ENCODE peak calls at places on chromosomes 5 and 9, in nine cellular contexts. One of them, this sample, is unnamed.

GRCh38 chr9:16213781-16214515 is 656.5 kb downstream of the BNC2 start:
- DNase-seq in transverse colon: peak; percentile 52
- DNase-seq in neuronal stem cell: no peak
- DNase-seq in CD8-positive, alpha-beta T cell: no peak
- DNase-seq in neural progenitor cell: no peak
- DNase-seq in RWPE1: peak; percentile 46
- DNase-seq in aorta: peak; percentile 76
- DNase-seq in cardiac muscle cell: no peak
- DNase-seq in mesendoderm: no peak
- DNase-seq in this sample: no peak

GRCh38 chr5:33260098-33260497 is 180.7 kb upstream of the TARS1 start:
- DNase-seq in transverse colon: no peak
- DNase-seq in neuronal stem cell: no peak
- DNase-seq in CD8-positive, alpha-beta T cell: no peak
- DNase-seq in neural progenitor cell: no peak
- DNase-seq in RWPE1: no peak
- DNase-seq in aorta: no peak
- DNase-seq in cardiac muscle cell: no peak
- DNase-seq in mesendoderm: no peak
- DNase-seq in this sample: no peak

GRCh38 chr9:82367929-82368328 is 379.4 kb downstream of the SPATA31D1 start:
- DNase-seq in transverse colon: no peak
- DNase-seq in neuronal stem cell: no peak
- DNase-seq in CD8-positive, alpha-beta T cell: no peak
- DNase-seq in neural progenitor cell: no peak
- DNase-seq in RWPE1: no peak
- DNase-seq in aorta: no peak
- DNase-seq in cardiac muscle cell: no peak
- DNase-seq in mesendoderm: no peak
- DNase-seq in this sample: no peak

GRCh38 chr9:121651295-121652036 is at the start of gene DAB2IP:
- DNase-seq in transverse colon: peak; percentile 65
- DNase-seq in neuronal stem cell: peak; percentile 88
- DNase-seq in CD8-positive, alpha-beta T cell: no peak
- DNase-seq in neural progenitor cell: peak; percentile 94
- DNase-seq in RWPE1: no peak
- DNase-seq in aorta: peak; percentile 65
- DNase-seq in cardiac muscle cell: peak; percentile 89
- DNase-seq in mesendoderm: peak; percentile 87
- DNase-seq in this sample: peak; percentile 93

GRCh38 chr5:32942225-32942989 is 231.3 kb downstream of the NPR3 start:
- DNase-seq in transverse colon: peak; percentile 12
- DNase-seq in neuronal stem cell: no peak
- DNase-seq in CD8-positive, alpha-beta T cell: peak; percentile 7
- DNase-seq in neural progenitor cell: peak; percentile 44
- DNase-seq in RWPE1: no peak
- DNase-seq in aorta: no peak
- DNase-seq in cardiac muscle cell: peak; percentile 57
- DNase-seq in mesendoderm: peak; percentile 76
- DNase-seq in this sample: peak; percentile 17

GRCh38 chr5:176965633-176966032 is 40.9 kb downstream of the UIMC1 start:
- DNase-seq in transverse colon: no peak
- DNase-seq in neuronal stem cell: no peak
- DNase-seq in CD8-positive, alpha-beta T cell: no peak
- DNase-seq in neural progenitor cell: no peak
- DNase-seq in RWPE1: no peak
- DNase-seq in aorta: no peak
- DNase-seq in cardiac muscle cell: peak; percentile 8
- DNase-seq in mesendoderm: no peak
- DNase-seq in this sample: no peak

GRCh38 chr5:111748304-111748763 is 8.7 kb downstream of the NREP start:
- DNase-seq in transverse colon: no peak
- DNase-seq in neuronal stem cell: no peak
- DNase-seq in CD8-positive, alpha-beta T cell: no peak
- DNase-seq in neural progenitor cell: no peak
- DNase-seq in RWPE1: peak; percentile 85
- DNase-seq in aorta: no peak
- DNase-seq in cardiac muscle cell: no peak
- DNase-seq in mesendoderm: no peak
- DNase-seq in this sample: no peak

GRCh38 chr9:90010793-90011192 is 406.0 kb downstream of the GADD45G start:
- DNase-seq in transverse colon: no peak
- DNase-seq in neuronal stem cell: no peak
- DNase-seq in CD8-positive, alpha-beta T cell: no peak
- DNase-seq in neural progenitor cell: no peak
- DNase-seq in RWPE1: no peak
- DNase-seq in aorta: no peak
- DNase-seq in cardiac muscle cell: no peak
- DNase-seq in mesendoderm: no peak
- DNase-seq in this sample: no peak

GRCh38 chr5:88515881-88516819 is 247.5 kb upstream of the TMEM161B start:
- DNase-seq in transverse colon: no peak
- DNase-seq in neuronal stem cell: no peak
- DNase-seq in CD8-positive, alpha-beta T cell: no peak
- DNase-seq in neural progenitor cell: no peak
- DNase-seq in RWPE1: no peak
- DNase-seq in aorta: no peak
- DNase-seq in cardiac muscle cell: no peak
- DNase-seq in mesendoderm: no peak
- DNase-seq in this sample: no peak

GRCh38 chr5:137146402-137146889 is 352.7 kb downstream of the SPOCK1 start:
- DNase-seq in transverse colon: no peak
- DNase-seq in neuronal stem cell: no peak
- DNase-seq in CD8-positive, alpha-beta T cell: no peak
- DNase-seq in neural progenitor cell: no peak
- DNase-seq in RWPE1: peak; percentile 99
- DNase-seq in aorta: peak; percentile 43
- DNase-seq in cardiac muscle cell: no peak
- DNase-seq in mesendoderm: peak; percentile 89
- DNase-seq in this sample: no peak

GRCh38 chr5:137147346-137147745 is 351.8 kb downstream of the SPOCK1 start:
- DNase-seq in transverse colon: no peak
- DNase-seq in neuronal stem cell: no peak
- DNase-seq in CD8-positive, alpha-beta T cell: no peak
- DNase-seq in neural progenitor cell: no peak
- DNase-seq in RWPE1: no peak
- DNase-seq in aorta: no peak
- DNase-seq in cardiac muscle cell: peak; percentile 60
- DNase-seq in mesendoderm: no peak
- DNase-seq in this sample: no peak

GRCh38 chr5:137144656-137145055 is 354.5 kb downstream of the SPOCK1 start:
- DNase-seq in transverse colon: no peak
- DNase-seq in neuronal stem cell: no peak
- DNase-seq in CD8-positive, alpha-beta T cell: no peak
- DNase-seq in neural progenitor cell: no peak
- DNase-seq in RWPE1: no peak
- DNase-seq in aorta: no peak
- DNase-seq in cardiac muscle cell: peak; percentile 38
- DNase-seq in mesendoderm: no peak
- DNase-seq in this sample: no peak

GRCh38 chr5:137148128-137148527 is 351.0 kb downstream of the SPOCK1 start:
- DNase-seq in transverse colon: no peak
- DNase-seq in neuronal stem cell: no peak
- DNase-seq in CD8-positive, alpha-beta T cell: no peak
- DNase-seq in neural progenitor cell: no peak
- DNase-seq in RWPE1: no peak
- DNase-seq in aorta: no peak
- DNase-seq in cardiac muscle cell: no peak
- DNase-seq in mesendoderm: peak; percentile 31
- DNase-seq in this sample: no peak

DNA sequence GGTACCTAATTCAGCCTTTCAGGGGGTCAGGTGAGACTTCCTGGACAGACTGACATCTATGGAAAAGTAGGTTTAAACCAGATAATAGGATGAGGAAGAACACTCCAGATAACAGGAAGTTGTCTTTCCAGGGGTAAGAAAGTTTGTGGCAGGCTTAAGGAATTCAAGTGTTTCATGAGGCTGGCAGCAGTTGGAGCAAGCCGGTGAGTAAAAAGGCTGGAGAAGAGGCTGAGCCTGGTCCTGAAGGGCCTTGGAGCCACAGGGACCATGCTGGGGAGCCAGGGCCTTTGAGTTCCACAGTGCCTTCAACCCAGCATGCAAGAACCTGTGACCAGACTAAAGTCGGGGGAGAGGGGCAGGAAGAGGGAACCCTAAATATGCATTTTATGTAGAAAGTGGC is 353.4 kb downstream of the SPOCK1 start:
- DNase-seq in transverse colon: no peak
- DNase-seq in neuronal stem cell: no peak
- DNase-seq in CD8-positive, alpha-beta T cell: no peak
- DNase-seq in neural progenitor cell: no peak
- DNase-seq in RWPE1: no peak
- DNase-seq in aorta: no peak
- DNase-seq in cardiac muscle cell: no peak
- DNase-seq in mesendoderm: no peak
- DNase-seq in this sample: no peak
- H3K27ac ChIP-seq in transverse colon: no peak overlapping the region
- H3K27ac ChIP-seq in neuronal stem cell: no peak overlapping the region
- H3K27ac ChIP-seq in CD8-positive, alpha-beta T cell: no peak overlapping the region
- H3K27ac ChIP-seq in neural progenitor cell: no peak overlapping the region
- H3K27ac ChIP-seq in RWPE1: peak overlapping the region; percentile 89
- H3K27ac ChIP-seq in aorta: no peak overlapping the region
- H3K27ac ChIP-seq in cardiac muscle cell: no peak overlapping the region
- H3K27ac ChIP-seq in mesendoderm: no peak overlapping the region
- H3K27ac ChIP-seq in this sample: no peak overlapping the region

GRCh38 chr9:134434896-134435506 is 108.7 kb downstream of the RXRA start:
- DNase-seq in transverse colon: peak; percentile 91
- DNase-seq in neuronal stem cell: no peak
- DNase-seq in CD8-positive, alpha-beta T cell: no peak
- DNase-seq in neural progenitor cell: peak; percentile 31
- DNase-seq in RWPE1: peak; percentile 90
- DNase-seq in aorta: peak; percentile 98
- DNase-seq in cardiac muscle cell: peak; percentile 54
- DNase-seq in mesendoderm: no peak
- DNase-seq in this sample: no peak

GRCh38 chr9:134436926-134437325 is 110.7 kb downstream of the RXRA start:
- DNase-seq in transverse colon: no peak
- DNase-seq in neuronal stem cell: no peak
- DNase-seq in CD8-positive, alpha-beta T cell: no peak
- DNase-seq in neural progenitor cell: no peak
- DNase-seq in RWPE1: no peak
- DNase-seq in aorta: no peak
- DNase-seq in cardiac muscle cell: no peak
- DNase-seq in mesendoderm: no peak
- DNase-seq in this sample: peak; percentile 66

GRCh38 chr9:134437417-134438203 is 111.4 kb downstream of the RXRA start:
- DNase-seq in transverse colon: no peak
- DNase-seq in neuronal stem cell: no peak
- DNase-seq in CD8-positive, alpha-beta T cell: no peak
- DNase-seq in neural progenitor cell: peak; percentile 61
- DNase-seq in RWPE1: no peak
- DNase-seq in aorta: no peak
- DNase-seq in cardiac muscle cell: peak; percentile 49
- DNase-seq in mesendoderm: no peak
- DNase-seq in this sample: peak; percentile 62

GRCh38 chr9:134435527-134436355 is 109.5 kb downstream of the RXRA start:
- DNase-seq in transverse colon: no peak
- DNase-seq in neuronal stem cell: no peak
- DNase-seq in CD8-positive, alpha-beta T cell: no peak
- DNase-seq in neural progenitor cell: no peak
- DNase-seq in RWPE1: no peak
- DNase-seq in aorta: no peak
- DNase-seq in cardiac muscle cell: no peak
- DNase-seq in mesendoderm: no peak
- DNase-seq in this sample: no peak

DNA sequence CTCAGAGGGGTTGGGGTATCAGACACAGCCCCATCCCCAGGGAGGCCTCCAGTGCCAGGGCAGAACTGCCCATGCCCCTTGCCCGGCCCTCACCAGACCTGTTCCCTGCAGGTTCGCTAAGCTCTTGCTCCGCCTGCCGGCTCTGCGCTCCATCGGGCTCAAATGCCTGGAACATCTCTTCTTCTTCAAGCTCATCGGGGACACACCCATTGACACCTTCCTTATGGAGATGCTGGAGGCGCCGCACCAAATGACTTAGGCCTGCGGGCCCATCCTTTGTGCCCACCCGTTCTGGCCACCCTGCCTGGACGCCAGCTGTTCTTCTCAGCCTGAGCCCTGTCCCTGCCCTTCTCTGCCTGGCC is 110.1 kb downstream of the RXRA start:
- DNase-seq in transverse colon: no peak
- DNase-seq in neuronal stem cell: no peak
- DNase-seq in CD8-positive, alpha-beta T cell: no peak
- DNase-seq in neural progenitor cell: no peak
- DNase-seq in RWPE1: no peak
- DNase-seq in aorta: no peak
- DNase-seq in cardiac muscle cell: no peak
- DNase-seq in mesendoderm: no peak
- DNase-seq in this sample: no peak
- H3K27ac ChIP-seq in transverse colon: peak overlapping the region; percentile 88
- H3K27ac ChIP-seq in neuronal stem cell: no peak overlapping the region
- H3K27ac ChIP-seq in CD8-positive, alpha-beta T cell: no peak overlapping the region
- H3K27ac ChIP-seq in neural progenitor cell: no peak overlapping the region
- H3K27ac ChIP-seq in RWPE1: peak overlapping the region; percentile 100
- H3K27ac ChIP-seq in aorta: no peak overlapping the region
- H3K27ac ChIP-seq in cardiac muscle cell: no peak overlapping the region
- H3K27ac ChIP-seq in mesendoderm: no peak overlapping the region
- H3K27ac ChIP-seq in this sample: peak overlapping the region; percentile 39

GRCh38 chr5:138647261-138647788 is 72.1 kb upstream of the HSPA9 start:
- DNase-seq in transverse colon: no peak
- DNase-seq in neuronal stem cell: no peak
- DNase-seq in CD8-positive, alpha-beta T cell: no peak
- DNase-seq in neural progenitor cell: no peak
- DNase-seq in RWPE1: no peak
- DNase-seq in aorta: no peak
- DNase-seq in cardiac muscle cell: no peak
- DNase-seq in mesendoderm: no peak
- DNase-seq in this sample: no peak
- H3K27ac ChIP-seq in transverse colon: no peak overlapping the region
- H3K27ac ChIP-seq in neuronal stem cell: no peak overlapping the region
- H3K27ac ChIP-seq in CD8-positive, alpha-beta T cell: no peak overlapping the region
- H3K27ac ChIP-seq in neural progenitor cell: no peak overlapping the region
- H3K27ac ChIP-seq in RWPE1: no peak overlapping the region
- H3K27ac ChIP-seq in aorta: no peak overlapping the region
- H3K27ac ChIP-seq in cardiac muscle cell: no peak overlapping the region
- H3K27ac ChIP-seq in mesendoderm: no peak overlapping the region
- H3K27ac ChIP-seq in this sample: no peak overlapping the region

DNA sequence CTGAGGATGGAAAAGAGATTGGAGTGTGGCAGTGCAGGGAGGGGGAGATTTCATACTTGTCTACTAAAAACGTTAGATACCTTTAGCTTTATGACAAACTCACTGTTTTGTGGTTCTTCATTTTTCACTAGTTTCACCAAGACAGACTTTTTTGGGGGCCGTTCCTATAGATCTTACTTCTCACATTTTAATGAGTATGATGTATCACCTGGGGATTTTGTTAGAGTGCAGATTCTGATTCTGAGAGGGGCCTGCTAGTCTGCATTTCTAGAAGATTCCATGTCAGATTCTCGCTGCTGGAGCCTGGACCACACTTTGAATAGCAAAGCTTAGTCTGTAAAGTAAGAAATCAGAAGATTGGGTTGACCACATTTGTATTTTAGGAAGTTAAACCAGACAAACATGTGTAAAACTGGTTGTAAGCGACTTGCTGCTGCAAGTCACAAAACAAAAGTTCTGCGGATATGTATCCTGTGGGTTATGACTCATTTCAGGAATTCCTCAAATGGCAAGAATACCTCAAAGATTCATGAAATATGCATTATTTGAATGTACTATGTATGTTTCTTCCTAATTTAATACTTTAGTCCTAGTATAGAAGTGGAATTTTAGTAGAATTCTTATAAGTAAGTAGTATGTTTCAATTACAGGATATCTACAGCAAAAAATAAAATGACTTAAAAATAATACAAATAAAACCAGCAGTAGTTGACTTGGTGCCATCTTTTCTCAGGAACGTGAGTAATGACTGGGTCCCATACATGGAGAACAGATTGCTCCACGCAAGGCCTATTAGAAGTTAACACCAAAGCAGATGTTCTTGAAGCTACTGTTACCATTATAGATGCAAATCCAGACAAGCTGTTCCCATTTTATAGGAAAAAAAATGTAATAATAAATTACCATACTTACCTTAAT is 27.8 kb downstream of the NFIL3 start:
- DNase-seq in transverse colon: no peak
- DNase-seq in neuronal stem cell: no peak
- DNase-seq in CD8-positive, alpha-beta T cell: no peak
- DNase-seq in neural progenitor cell: no peak
- DNase-seq in RWPE1: peak; percentile 85
- DNase-seq in aorta: no peak
- DNase-seq in cardiac muscle cell: no peak
- DNase-seq in mesendoderm: no peak
- DNase-seq in this sample: no peak
- H3K27ac ChIP-seq in transverse colon: no peak overlapping the region
- H3K27ac ChIP-seq in neuronal stem cell: no peak overlapping the region
- H3K27ac ChIP-seq in CD8-positive, alpha-beta T cell: no peak overlapping the region
- H3K27ac ChIP-seq in neural progenitor cell: no peak overlapping the region
- H3K27ac ChIP-seq in RWPE1: peak overlapping the region; percentile 23
- H3K27ac ChIP-seq in aorta: no peak overlapping the region
- H3K27ac ChIP-seq in cardiac muscle cell: no peak overlapping the region
- H3K27ac ChIP-seq in mesendoderm: no peak overlapping the region
- H3K27ac ChIP-seq in this sample: no peak overlapping the region